ENCODE peak calls at places on chromosomes 11 and 22, in nine cellular contexts. One of them, this sample, is unnamed. For H3K27me3, the result is how much of the 10 kb centered on the place peaks cover.

GRCh38 chr11:86610559-86611341 is 61.7 kb downstream of the ME3 start:
- DNase-seq in tibial nerve: no peak
- DNase-seq in MM.1S: no peak
- DNase-seq in GM23248: peak
- DNase-seq in Karpas-422: no peak
- DNase-seq in CD4-positive, CD25-positive, alpha-beta regulatory T cell: no peak
- DNase-seq in psoas muscle: no peak
- DNase-seq in left ventricle myocardium inferior: no peak
- DNase-seq in IMR-90: no peak
- DNase-seq in this sample: no peak

GRCh38 chr11:824292-824880 is 3.3 kb upstream of the CRACR2B start:
- DNase-seq in psoas muscle: peak
- DNase-seq in Karpas-422: no peak
- DNase-seq in MM.1S: no peak
- DNase-seq in IMR-90: no peak
- DNase-seq in tibial nerve: no peak
- DNase-seq in CD4-positive, CD25-positive, alpha-beta regulatory T cell: no peak
- DNase-seq in GM23248: no peak
- DNase-seq in left ventricle myocardium inferior: no peak
- DNase-seq in this sample: no peak

GRCh38 chr11:57778318-57779037 is 16.9 kb downstream of the CTNND1 start:
- DNase-seq in IMR-90: peak
- DNase-seq in tibial nerve: peak
- DNase-seq in psoas muscle: peak
- DNase-seq in MM.1S: no peak
- DNase-seq in GM23248: peak
- DNase-seq in left ventricle myocardium inferior: peak
- DNase-seq in Karpas-422: no peak
- DNase-seq in CD4-positive, CD25-positive, alpha-beta regulatory T cell: no peak
- DNase-seq in this sample: peak

GRCh38 chr11:34968862-34969261 is 52.4 kb downstream of the PDHX start:
- DNase-seq in left ventricle myocardium inferior: no peak
- DNase-seq in CD4-positive, CD25-positive, alpha-beta regulatory T cell: no peak
- DNase-seq in Karpas-422: no peak
- DNase-seq in tibial nerve: no peak
- DNase-seq in GM23248: no peak
- DNase-seq in psoas muscle: no peak
- DNase-seq in IMR-90: no peak
- DNase-seq in MM.1S: no peak
- DNase-seq in this sample: no peak

GRCh38 chr11:104772806-104773241 is 125.4 kb downstream of the CASP12 start:
- DNase-seq in left ventricle myocardium inferior: no peak
- DNase-seq in IMR-90: peak
- DNase-seq in GM23248: peak
- DNase-seq in Karpas-422: no peak
- DNase-seq in MM.1S: no peak
- DNase-seq in CD4-positive, CD25-positive, alpha-beta regulatory T cell: no peak
- DNase-seq in tibial nerve: peak
- DNase-seq in psoas muscle: no peak
- DNase-seq in this sample: no peak

GRCh38 chr22:17972385-17973181 is 51.8 kb downstream of the MICAL3 start:
- DNase-seq in Karpas-422: no peak
- DNase-seq in psoas muscle: peak
- DNase-seq in tibial nerve: no peak
- DNase-seq in MM.1S: no peak
- DNase-seq in left ventricle myocardium inferior: no peak
- DNase-seq in IMR-90: peak
- DNase-seq in GM23248: peak
- DNase-seq in CD4-positive, CD25-positive, alpha-beta regulatory T cell: no peak
- DNase-seq in this sample: no peak

GRCh38 chr11:68498903-68499883 is 38.6 kb downstream of the PPP6R3 start:
- DNase-seq in psoas muscle: no peak
- DNase-seq in CD4-positive, CD25-positive, alpha-beta regulatory T cell: no peak
- DNase-seq in left ventricle myocardium inferior: no peak
- DNase-seq in tibial nerve: no peak
- DNase-seq in IMR-90: no peak
- DNase-seq in Karpas-422: peak
- DNase-seq in MM.1S: no peak
- DNase-seq in GM23248: no peak
- DNase-seq in this sample: no peak

GRCh38 chr22:44159811-44160210 is 20.9 kb upstream of the PARVG start:
- DNase-seq in CD4-positive, CD25-positive, alpha-beta regulatory T cell: no peak
- DNase-seq in IMR-90: no peak
- DNase-seq in GM23248: peak
- DNase-seq in Karpas-422: no peak
- DNase-seq in left ventricle myocardium inferior: no peak
- DNase-seq in tibial nerve: no peak
- DNase-seq in psoas muscle: no peak
- DNase-seq in MM.1S: no peak
- DNase-seq in this sample: no peak

GRCh38 chr11:25247336-25247735 is 750.5 kb downstream of the LUZP2 start:
- DNase-seq in Karpas-422: no peak
- DNase-seq in MM.1S: no peak
- DNase-seq in GM23248: no peak
- DNase-seq in psoas muscle: no peak
- DNase-seq in IMR-90: peak
- DNase-seq in tibial nerve: no peak
- DNase-seq in left ventricle myocardium inferior: no peak
- DNase-seq in CD4-positive, CD25-positive, alpha-beta regulatory T cell: no peak
- DNase-seq in this sample: no peak

GRCh38 chr22:29345932-29346331 is 30.4 kb upstream of the RASL10A start:
- DNase-seq in psoas muscle: no peak
- DNase-seq in CD4-positive, CD25-positive, alpha-beta regulatory T cell: no peak
- DNase-seq in tibial nerve: no peak
- DNase-seq in Karpas-422: no peak
- DNase-seq in GM23248: no peak
- DNase-seq in IMR-90: peak
- DNase-seq in MM.1S: no peak
- DNase-seq in left ventricle myocardium inferior: no peak
- DNase-seq in this sample: no peak

GRCh38 chr11:125414121-125414520 is 81.9 kb downstream of the FEZ1 start:
- DNase-seq in CD4-positive, CD25-positive, alpha-beta regulatory T cell: no peak
- DNase-seq in Karpas-422: no peak
- DNase-seq in MM.1S: no peak
- DNase-seq in left ventricle myocardium inferior: no peak
- DNase-seq in IMR-90: no peak
- DNase-seq in tibial nerve: no peak
- DNase-seq in GM23248: no peak
- DNase-seq in psoas muscle: no peak
- DNase-seq in this sample: no peak

GRCh38 chr11:70730411-70730810 is 332.1 kb downstream of the CTTN start:
- DNase-seq in psoas muscle: no peak
- DNase-seq in tibial nerve: no peak
- DNase-seq in CD4-positive, CD25-positive, alpha-beta regulatory T cell: no peak
- DNase-seq in IMR-90: no peak
- DNase-seq in left ventricle myocardium inferior: no peak
- DNase-seq in Karpas-422: no peak
- DNase-seq in GM23248: no peak
- DNase-seq in MM.1S: no peak
- DNase-seq in this sample: no peak

GRCh38 chr11:70729949-70730348 is 331.6 kb downstream of the CTTN start:
- DNase-seq in GM23248: no peak
- DNase-seq in tibial nerve: no peak
- DNase-seq in IMR-90: no peak
- DNase-seq in CD4-positive, CD25-positive, alpha-beta regulatory T cell: no peak
- DNase-seq in MM.1S: no peak
- DNase-seq in psoas muscle: no peak
- DNase-seq in Karpas-422: no peak
- DNase-seq in left ventricle myocardium inferior: no peak
- DNase-seq in this sample: no peak

GRCh38 chr11:70727021-70727420 is 328.7 kb downstream of the CTTN start:
- DNase-seq in CD4-positive, CD25-positive, alpha-beta regulatory T cell: no peak
- DNase-seq in left ventricle myocardium inferior: no peak
- DNase-seq in IMR-90: no peak
- DNase-seq in GM23248: no peak
- DNase-seq in MM.1S: no peak
- DNase-seq in tibial nerve: no peak
- DNase-seq in psoas muscle: no peak
- DNase-seq in Karpas-422: no peak
- DNase-seq in this sample: no peak

GRCh38 chr11:70725786-70726185 is 327.5 kb downstream of the CTTN start:
- DNase-seq in GM23248: no peak
- DNase-seq in IMR-90: no peak
- DNase-seq in MM.1S: no peak
- DNase-seq in Karpas-422: no peak
- DNase-seq in CD4-positive, CD25-positive, alpha-beta regulatory T cell: no peak
- DNase-seq in tibial nerve: no peak
- DNase-seq in left ventricle myocardium inferior: no peak
- DNase-seq in psoas muscle: no peak
- DNase-seq in this sample: no peak

GRCh38 chr11:70727899-70728620 is 329.7 kb downstream of the CTTN start:
- DNase-seq in tibial nerve: no peak
- DNase-seq in MM.1S: no peak
- DNase-seq in psoas muscle: no peak
- DNase-seq in IMR-90: no peak
- DNase-seq in Karpas-422: no peak
- DNase-seq in CD4-positive, CD25-positive, alpha-beta regulatory T cell: no peak
- DNase-seq in left ventricle myocardium inferior: no peak
- DNase-seq in GM23248: no peak
- DNase-seq in this sample: no peak
- H3K4me3 ChIP-seq in tibial nerve: no peak
- H3K4me3 ChIP-seq in MM.1S: no peak
- H3K4me3 ChIP-seq in psoas muscle: no peak
- H3K4me3 ChIP-seq in IMR-90: no peak
- H3K4me3 ChIP-seq in Karpas-422: no peak
- H3K4me3 ChIP-seq in CD4-positive, CD25-positive, alpha-beta regulatory T cell: no peak
- H3K4me3 ChIP-seq in left ventricle myocardium inferior: no peak
- H3K4me3 ChIP-seq in GM23248: no peak
- H3K4me3 ChIP-seq in this sample: no peak

GRCh38 chr22:33512961-33513360 is 407.3 kb downstream of the LARGE1 start:
- DNase-seq in psoas muscle: no peak
- DNase-seq in left ventricle myocardium inferior: no peak
- DNase-seq in CD4-positive, CD25-positive, alpha-beta regulatory T cell: no peak
- DNase-seq in MM.1S: no peak
- DNase-seq in IMR-90: peak
- DNase-seq in Karpas-422: no peak
- DNase-seq in tibial nerve: no peak
- DNase-seq in GM23248: no peak
- DNase-seq in this sample: no peak
- H3K27ac ChIP-seq in psoas muscle: no peak
- H3K27ac ChIP-seq in left ventricle myocardium inferior: no peak
- H3K27ac ChIP-seq in CD4-positive, CD25-positive, alpha-beta regulatory T cell: no peak
- H3K27ac ChIP-seq in MM.1S: no peak
- H3K27ac ChIP-seq in IMR-90: no peak
- H3K27ac ChIP-seq in Karpas-422: no peak
- H3K27ac ChIP-seq in tibial nerve: no peak
- H3K27ac ChIP-seq in GM23248: no peak
- H3K27ac ChIP-seq in this sample: no peak

GRCh38 chr11:63492441-63492840 is 1.5 kb upstream of the PLAAT5 start:
- DNase-seq in left ventricle myocardium inferior: no peak
- DNase-seq in GM23248: no peak
- DNase-seq in tibial nerve: no peak
- DNase-seq in MM.1S: no peak
- DNase-seq in IMR-90: no peak
- DNase-seq in psoas muscle: no peak
- DNase-seq in CD4-positive, CD25-positive, alpha-beta regulatory T cell: no peak
- DNase-seq in Karpas-422: no peak
- DNase-seq in this sample: no peak
- H3K27me3 ChIP-seq in left ventricle myocardium inferior: under half
- H3K27me3 ChIP-seq in GM23248: under half
- H3K27me3 ChIP-seq in tibial nerve: under half
- H3K27me3 ChIP-seq in MM.1S: under half
- H3K27me3 ChIP-seq in IMR-90: under half
- H3K27me3 ChIP-seq in psoas muscle: under half
- H3K27me3 ChIP-seq in CD4-positive, CD25-positive, alpha-beta regulatory T cell: under half
- H3K27me3 ChIP-seq in Karpas-422: under half
- H3K27me3 ChIP-seq in this sample: under half

GRCh38 chr11:5046754-5047330 is 516 bp downstream of the OR52J3 start:
- DNase-seq in GM23248: no peak
- DNase-seq in tibial nerve: no peak
- DNase-seq in Karpas-422: no peak
- DNase-seq in left ventricle myocardium inferior: no peak
- DNase-seq in CD4-positive, CD25-positive, alpha-beta regulatory T cell: no peak
- DNase-seq in IMR-90: no peak
- DNase-seq in psoas muscle: no peak
- DNase-seq in MM.1S: no peak
- DNase-seq in this sample: no peak
- H3K4me3 ChIP-seq in GM23248: no peak
- H3K4me3 ChIP-seq in tibial nerve: no peak
- H3K4me3 ChIP-seq in Karpas-422: no peak
- H3K4me3 ChIP-seq in left ventricle myocardium inferior: no peak
- H3K4me3 ChIP-seq in CD4-positive, CD25-positive, alpha-beta regulatory T cell: no peak
- H3K4me3 ChIP-seq in IMR-90: no peak
- H3K4me3 ChIP-seq in psoas muscle: no peak
- H3K4me3 ChIP-seq in MM.1S: no peak
- H3K4me3 ChIP-seq in this sample: no peak

This sample was measured in lung.